ENCODE peak calls at places on chromosomes 1 and 21, in six cellular contexts. One of them, this sample, is unnamed.

GRCh38 chr1:93021539-93022134 is 57.4 kb upstream of the MTF2 start:
- DNase-seq in right atrium auricular region: no peak
- DNase-seq in stimulated activated CD8-positive, alpha-beta memory T cell treated with anti-CD3 and anti-CD28 coated beads, Interleukin-2, amount 100 ng/mL, for 48 hours: no peak
- DNase-seq in activated CD8-positive, alpha-beta memory T cell treated with anti-CD3 and anti-CD28 coated beads for 1 hour: no peak
- DNase-seq in suprapubic skin: no peak
- DNase-seq in astrocyte of the hippocampus: peak
- DNase-seq in this sample: no peak

GRCh38 chr1:156551866-156552265 is 20.5 kb downstream of the IQGAP3 start:
- DNase-seq in right atrium auricular region: no peak
- DNase-seq in stimulated activated CD8-positive, alpha-beta memory T cell treated with anti-CD3 and anti-CD28 coated beads, Interleukin-2, amount 100 ng/mL, for 48 hours: no peak
- DNase-seq in activated CD8-positive, alpha-beta memory T cell treated with anti-CD3 and anti-CD28 coated beads for 1 hour: no peak
- DNase-seq in suprapubic skin: no peak
- DNase-seq in astrocyte of the hippocampus: no peak
- DNase-seq in this sample: no peak

GRCh38 chr1:227454686-227455085 is 108.7 kb upstream of the ZNF678 start:
- DNase-seq in right atrium auricular region: no peak
- DNase-seq in stimulated activated CD8-positive, alpha-beta memory T cell treated with anti-CD3 and anti-CD28 coated beads, Interleukin-2, amount 100 ng/mL, for 48 hours: no peak
- DNase-seq in activated CD8-positive, alpha-beta memory T cell treated with anti-CD3 and anti-CD28 coated beads for 1 hour: no peak
- DNase-seq in suprapubic skin: no peak
- DNase-seq in astrocyte of the hippocampus: no peak
- DNase-seq in this sample: no peak

GRCh38 chr1:201282931-201283829 is at the start of gene PKP1:
- DNase-seq in right atrium auricular region: no peak
- DNase-seq in stimulated activated CD8-positive, alpha-beta memory T cell treated with anti-CD3 and anti-CD28 coated beads, Interleukin-2, amount 100 ng/mL, for 48 hours: peak
- DNase-seq in activated CD8-positive, alpha-beta memory T cell treated with anti-CD3 and anti-CD28 coated beads for 1 hour: no peak
- DNase-seq in suprapubic skin: no peak
- DNase-seq in astrocyte of the hippocampus: peak
- DNase-seq in this sample: no peak

GRCh38 chr1:174883361-174883760 is 116.4 kb upstream of the CACYBP start:
- DNase-seq in right atrium auricular region: no peak
- DNase-seq in stimulated activated CD8-positive, alpha-beta memory T cell treated with anti-CD3 and anti-CD28 coated beads, Interleukin-2, amount 100 ng/mL, for 48 hours: no peak
- DNase-seq in activated CD8-positive, alpha-beta memory T cell treated with anti-CD3 and anti-CD28 coated beads for 1 hour: no peak
- DNase-seq in suprapubic skin: no peak
- DNase-seq in astrocyte of the hippocampus: peak
- DNase-seq in this sample: no peak

GRCh38 chr1:245173446-245174178 is 18.8 kb downstream of the KIF26B start:
- DNase-seq in right atrium auricular region: peak
- DNase-seq in stimulated activated CD8-positive, alpha-beta memory T cell treated with anti-CD3 and anti-CD28 coated beads, Interleukin-2, amount 100 ng/mL, for 48 hours: no peak
- DNase-seq in activated CD8-positive, alpha-beta memory T cell treated with anti-CD3 and anti-CD28 coated beads for 1 hour: no peak
- DNase-seq in suprapubic skin: no peak
- DNase-seq in astrocyte of the hippocampus: peak
- DNase-seq in this sample: no peak

GRCh38 chr1:59692591-59692990 is 122.2 kb upstream of the HOOK1 start:
- DNase-seq in right atrium auricular region: no peak
- DNase-seq in stimulated activated CD8-positive, alpha-beta memory T cell treated with anti-CD3 and anti-CD28 coated beads, Interleukin-2, amount 100 ng/mL, for 48 hours: no peak
- DNase-seq in activated CD8-positive, alpha-beta memory T cell treated with anti-CD3 and anti-CD28 coated beads for 1 hour: no peak
- DNase-seq in suprapubic skin: no peak
- DNase-seq in astrocyte of the hippocampus: peak
- DNase-seq in this sample: no peak

GRCh38 chr1:119673171-119673940 is 25.3 kb upstream of the ZNF697 start:
- DNase-seq in right atrium auricular region: no peak
- DNase-seq in stimulated activated CD8-positive, alpha-beta memory T cell treated with anti-CD3 and anti-CD28 coated beads, Interleukin-2, amount 100 ng/mL, for 48 hours: no peak
- DNase-seq in activated CD8-positive, alpha-beta memory T cell treated with anti-CD3 and anti-CD28 coated beads for 1 hour: no peak
- DNase-seq in suprapubic skin: no peak
- DNase-seq in astrocyte of the hippocampus: peak
- DNase-seq in this sample: no peak

GRCh38 chr1:234243872-234244271 is 129.4 kb upstream of the COA6 start:
- DNase-seq in right atrium auricular region: no peak
- DNase-seq in stimulated activated CD8-positive, alpha-beta memory T cell treated with anti-CD3 and anti-CD28 coated beads, Interleukin-2, amount 100 ng/mL, for 48 hours: no peak
- DNase-seq in activated CD8-positive, alpha-beta memory T cell treated with anti-CD3 and anti-CD28 coated beads for 1 hour: no peak
- DNase-seq in suprapubic skin: no peak
- DNase-seq in astrocyte of the hippocampus: no peak
- DNase-seq in this sample: no peak

GRCh38 chr1:58204284-58204683 is 342.2 kb downstream of the OMA1 start:
- DNase-seq in right atrium auricular region: no peak
- DNase-seq in stimulated activated CD8-positive, alpha-beta memory T cell treated with anti-CD3 and anti-CD28 coated beads, Interleukin-2, amount 100 ng/mL, for 48 hours: no peak
- DNase-seq in activated CD8-positive, alpha-beta memory T cell treated with anti-CD3 and anti-CD28 coated beads for 1 hour: no peak
- DNase-seq in suprapubic skin: no peak
- DNase-seq in astrocyte of the hippocampus: no peak
- DNase-seq in this sample: no peak

GRCh38 chr1:93215322-93215721 is 34.8 kb downstream of the CCDC18 start:
- DNase-seq in right atrium auricular region: no peak
- DNase-seq in stimulated activated CD8-positive, alpha-beta memory T cell treated with anti-CD3 and anti-CD28 coated beads, Interleukin-2, amount 100 ng/mL, for 48 hours: no peak
- DNase-seq in activated CD8-positive, alpha-beta memory T cell treated with anti-CD3 and anti-CD28 coated beads for 1 hour: no peak
- DNase-seq in suprapubic skin: no peak
- DNase-seq in astrocyte of the hippocampus: no peak
- DNase-seq in this sample: no peak

GRCh38 chr1:181135462-181135781 is 46.9 kb downstream of the IER5 start:
- DNase-seq in right atrium auricular region: no peak
- DNase-seq in stimulated activated CD8-positive, alpha-beta memory T cell treated with anti-CD3 and anti-CD28 coated beads, Interleukin-2, amount 100 ng/mL, for 48 hours: no peak
- DNase-seq in activated CD8-positive, alpha-beta memory T cell treated with anti-CD3 and anti-CD28 coated beads for 1 hour: no peak
- DNase-seq in suprapubic skin: no peak
- DNase-seq in astrocyte of the hippocampus: peak
- DNase-seq in this sample: no peak

GRCh38 chr21:35399002-35399401 is 349.9 kb upstream of the RUNX1 start:
- DNase-seq in right atrium auricular region: no peak
- DNase-seq in stimulated activated CD8-positive, alpha-beta memory T cell treated with anti-CD3 and anti-CD28 coated beads, Interleukin-2, amount 100 ng/mL, for 48 hours: no peak
- DNase-seq in activated CD8-positive, alpha-beta memory T cell treated with anti-CD3 and anti-CD28 coated beads for 1 hour: no peak
- DNase-seq in suprapubic skin: no peak
- DNase-seq in astrocyte of the hippocampus: peak
- DNase-seq in this sample: no peak

GRCh38 chr1:48000883-48001282 is 3.7 kb upstream of the TRABD2B start:
- DNase-seq in right atrium auricular region: no peak
- DNase-seq in stimulated activated CD8-positive, alpha-beta memory T cell treated with anti-CD3 and anti-CD28 coated beads, Interleukin-2, amount 100 ng/mL, for 48 hours: no peak
- DNase-seq in activated CD8-positive, alpha-beta memory T cell treated with anti-CD3 and anti-CD28 coated beads for 1 hour: no peak
- DNase-seq in suprapubic skin: no peak
- DNase-seq in astrocyte of the hippocampus: no peak
- DNase-seq in this sample: no peak

GRCh38 chr21:43340491-43341348 is 86.2 kb downstream of the SIK1 start:
- DNase-seq in right atrium auricular region: no peak
- DNase-seq in stimulated activated CD8-positive, alpha-beta memory T cell treated with anti-CD3 and anti-CD28 coated beads, Interleukin-2, amount 100 ng/mL, for 48 hours: no peak
- DNase-seq in activated CD8-positive, alpha-beta memory T cell treated with anti-CD3 and anti-CD28 coated beads for 1 hour: no peak
- DNase-seq in suprapubic skin: no peak
- DNase-seq in astrocyte of the hippocampus: peak
- DNase-seq in this sample: no peak

GRCh38 chr1:106254748-106255147 is 801.7 kb upstream of the PRMT6 start:
- DNase-seq in right atrium auricular region: no peak
- DNase-seq in stimulated activated CD8-positive, alpha-beta memory T cell treated with anti-CD3 and anti-CD28 coated beads, Interleukin-2, amount 100 ng/mL, for 48 hours: no peak
- DNase-seq in activated CD8-positive, alpha-beta memory T cell treated with anti-CD3 and anti-CD28 coated beads for 1 hour: no peak
- DNase-seq in suprapubic skin: no peak
- DNase-seq in astrocyte of the hippocampus: no peak
- DNase-seq in this sample: no peak

GRCh38 chr1:8706995-8707396 is 110.4 kb downstream of the RERE start:
- DNase-seq in right atrium auricular region: no peak
- DNase-seq in stimulated activated CD8-positive, alpha-beta memory T cell treated with anti-CD3 and anti-CD28 coated beads, Interleukin-2, amount 100 ng/mL, for 48 hours: no peak
- DNase-seq in activated CD8-positive, alpha-beta memory T cell treated with anti-CD3 and anti-CD28 coated beads for 1 hour: no peak
- DNase-seq in suprapubic skin: no peak
- DNase-seq in astrocyte of the hippocampus: peak
- DNase-seq in this sample: no peak